ENCODE peak calls at places on chromosomes 3 and 15, in four cellular contexts. F is endothelial cell, A is type B pancreatic cell, B is tibial nerve. M is an unnamed sample.

GRCh38 chr3:18124501-18124900 is 300.6 kb downstream of the SATB1 start:
- DNase-seq in A (no peak), F (no peak), B (no peak), M (no peak)

GRCh38 chr15:81516461-81516860 is 142.4 kb upstream of the TMC3 start:
- DNase-seq in B (no peak), F (no peak), A (no peak), M (no peak)

GRCh38 chr3:129379582-129380358 is 48.7 kb downstream of the EFCAB12 start:
- DNase-seq in B (no peak), A (no peak), F (no peak), M (no peak)

GRCh38 chr15:89823836-89824606 is 9.4 kb upstream of the ANPEP start:
- DNase-seq in B (no peak), A (no peak), F (no peak), M (no peak)

GRCh38 chr3:196774845-196775422 is 35.3 kb downstream of the PAK2 start:
- DNase-seq in B (no peak), F (no peak), A (no peak), M (no peak)

GRCh38 chr15:35309886-35310285 is 224.8 kb upstream of the NANOGP8 start:
- DNase-seq in A (no peak), B (no peak), F (no peak), M (no peak)

GRCh38 chr3:53191836-53192480 is 30.9 kb downstream of the PRKCD start:
- DNase-seq in B (no peak), F (no peak), A (no peak), M (no peak)

GRCh38 chr15:76815421-76815820 is 89.7 kb downstream of the SCAPER start:
- DNase-seq in F (no peak), A (no peak), B (no peak), M (no peak)

GRCh38 chr15:90040618-90041017 is 39.5 kb downstream of the ZNF710 start:
- DNase-seq in F (no peak), A (no peak), B (no peak), M (no peak)

GRCh38 chr3:56484525-56485024 is 16.3 kb upstream of the ERC2 start:
- DNase-seq in B (no peak), A (no peak), F (no peak), M (no peak)

GRCh38 chr15:76576526-76577279 is 240.1 kb downstream of the ISL2 start:
- DNase-seq in B (peak; percentile 68), A (peak; percentile 39), F (no peak), M (no peak)

GRCh38 chr3:150006774-150007173 is 36.1 kb upstream of the PFN2 start:
- DNase-seq in B (no peak), A (no peak), F (no peak), M (no peak)

GRCh38 chr3:151290673-151291072 is 12.3 kb upstream of the P2RY14 start:
- DNase-seq in A (no peak), B (no peak), F (no peak), M (no peak)
- TF ChIP-seq CTCF in A (peak; percentile 62), B (peak; percentile 44), F (no peak), M (peak; percentile 82)

DNA sequence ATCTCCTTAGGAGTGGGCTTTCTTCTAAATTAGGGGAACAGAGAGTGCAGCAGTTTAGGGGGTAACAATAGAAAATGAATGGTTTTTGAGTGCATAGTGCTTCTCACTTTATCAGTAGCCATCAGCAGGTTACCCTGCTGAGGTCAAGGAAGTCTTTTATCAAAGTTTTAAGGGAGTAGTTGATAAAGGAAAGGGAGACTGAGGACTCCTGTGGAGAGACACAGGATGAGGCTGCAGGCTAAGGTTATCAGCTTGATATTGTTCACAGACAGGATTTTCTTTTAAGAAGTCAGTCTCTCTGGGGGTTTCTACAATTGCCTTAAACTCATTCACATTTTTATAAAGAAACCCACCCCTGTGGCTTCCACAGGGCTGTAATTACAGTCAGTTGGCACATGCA is 205.0 kb downstream of the AGBL1 start:
- DNase-seq in A (no peak), F (no peak), B (no peak), M (no peak)
- TF ChIP-seq CTCF in A (no peak), F (no peak), B (no peak), M (no peak)

DNA sequence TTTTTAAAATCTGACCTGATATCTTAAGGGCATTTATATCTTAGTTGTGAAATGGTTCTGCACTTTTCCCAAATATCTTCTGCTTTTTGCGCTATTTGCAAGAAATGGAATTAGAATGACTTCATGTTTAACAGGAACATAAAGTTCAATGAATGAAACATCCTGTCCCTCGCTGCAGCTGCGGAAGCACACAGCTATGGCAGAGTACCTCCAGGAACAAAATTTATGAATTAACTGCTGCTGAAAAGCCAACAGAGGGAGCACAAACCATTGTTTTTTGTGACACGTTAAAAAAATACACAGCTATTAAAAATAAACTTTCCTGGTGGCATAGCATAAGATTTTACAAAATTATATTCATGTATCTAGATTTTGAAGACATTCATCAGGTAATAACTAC is 404.4 kb upstream of the MDFIC2 start:
- DNase-seq in F (no peak), A (no peak), B (peak; percentile 41), M (no peak)
- TF ChIP-seq CTCF in F (no peak), A (peak; percentile 36), B (peak; percentile 40), M (no peak)

GRCh38 chr3:43071313-43071893 is 34.5 kb downstream of the POMGNT2 start:
- DNase-seq in F (no peak), A (no peak), B (no peak), M (no peak)
- TF ChIP-seq CTCF in F (peak; percentile 79), A (peak; percentile 68), B (no peak), M (peak; percentile 41)

DNA sequence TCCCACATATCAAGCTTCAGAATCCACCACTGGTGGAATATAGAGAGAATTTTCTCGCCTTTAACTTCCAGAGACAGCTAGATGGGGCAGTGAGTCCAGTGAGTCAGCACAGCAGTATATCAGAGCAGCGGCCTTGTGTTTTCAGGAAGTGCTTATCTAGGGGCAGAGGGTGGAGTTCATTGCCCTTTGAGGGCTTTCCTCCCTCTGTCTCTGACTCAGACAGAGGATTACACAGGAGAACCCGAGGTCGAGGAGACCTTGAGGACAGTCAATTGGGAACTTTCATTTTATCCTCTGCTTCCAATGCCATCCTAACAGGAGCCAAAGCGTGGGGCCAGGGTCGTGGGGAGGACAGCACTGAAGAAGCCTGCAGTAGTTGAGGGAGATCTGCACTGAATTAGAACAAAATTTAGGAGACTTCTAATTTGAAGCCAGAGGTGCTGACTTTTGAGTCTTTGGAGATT is 109.6 kb upstream of the UMPS start:
- DNase-seq in F (peak; percentile 20), A (no peak), B (peak; percentile 9), M (peak; percentile 82)
- TF ChIP-seq CTCF in F (no peak), A (no peak), B (no peak), M (no peak)

M was measured in CD14-positive monocyte.